ENCODE peak calls at places on chromosomes 13 and 19, in ten cellular contexts. One of them, this sample, is unnamed.

GRCh38 chr13:103273825-103274224 is 207.6 kb upstream of the SLC10A2 start:
- DNase-seq in psoas muscle: no peak
- DNase-seq in fibroblast of lung: peak; percentile 18
- DNase-seq in prostate gland: no peak
- DNase-seq in A549: no peak
- DNase-seq in heart right ventricle: no peak
- DNase-seq in uterus: no peak
- DNase-seq in left lung: no peak
- DNase-seq in gastrocnemius medialis: no peak
- DNase-seq in stomach: no peak
- DNase-seq in this sample: no peak

GRCh38 chr13:85654227-85654626 is 145.0 kb downstream of the SLITRK6 start:
- DNase-seq in psoas muscle: no peak
- DNase-seq in fibroblast of lung: no peak
- DNase-seq in prostate gland: no peak
- DNase-seq in A549: no peak
- DNase-seq in heart right ventricle: no peak
- DNase-seq in uterus: no peak
- DNase-seq in left lung: no peak
- DNase-seq in gastrocnemius medialis: no peak
- DNase-seq in stomach: no peak
- DNase-seq in this sample: no peak

GRCh38 chr13:111943229-111943795 is 123.6 kb upstream of the SOX1 start:
- DNase-seq in psoas muscle: no peak
- DNase-seq in fibroblast of lung: no peak
- DNase-seq in prostate gland: no peak
- DNase-seq in A549: no peak
- DNase-seq in heart right ventricle: no peak
- DNase-seq in uterus: no peak
- DNase-seq in left lung: peak; percentile 37
- DNase-seq in gastrocnemius medialis: no peak
- DNase-seq in stomach: peak; percentile 13
- DNase-seq in this sample: no peak

GRCh38 chr13:81609335-81609734 is 1268.4 kb upstream of the SPRY2 start:
- DNase-seq in psoas muscle: no peak
- DNase-seq in fibroblast of lung: no peak
- DNase-seq in prostate gland: no peak
- DNase-seq in A549: no peak
- DNase-seq in heart right ventricle: no peak
- DNase-seq in uterus: no peak
- DNase-seq in left lung: no peak
- DNase-seq in gastrocnemius medialis: no peak
- DNase-seq in stomach: no peak
- DNase-seq in this sample: no peak

GRCh38 chr13:110283661-110284516 is 23.1 kb downstream of the COL4A1 start:
- DNase-seq in psoas muscle: no peak
- DNase-seq in fibroblast of lung: peak; percentile 86
- DNase-seq in prostate gland: no peak
- DNase-seq in A549: no peak
- DNase-seq in heart right ventricle: no peak
- DNase-seq in uterus: no peak
- DNase-seq in left lung: no peak
- DNase-seq in gastrocnemius medialis: no peak
- DNase-seq in stomach: no peak
- DNase-seq in this sample: no peak

GRCh38 chr19:30029721-30030510 is 87.9 kb downstream of the URI1 start:
- DNase-seq in psoas muscle: no peak
- DNase-seq in fibroblast of lung: peak; percentile 88
- DNase-seq in prostate gland: no peak
- DNase-seq in A549: no peak
- DNase-seq in heart right ventricle: no peak
- DNase-seq in uterus: no peak
- DNase-seq in left lung: no peak
- DNase-seq in gastrocnemius medialis: no peak
- DNase-seq in stomach: no peak
- DNase-seq in this sample: no peak

GRCh38 chr13:32314968-32315254 is 252 bp downstream of the ZAR1L start:
- DNase-seq in psoas muscle: no peak
- DNase-seq in fibroblast of lung: peak; percentile 67
- DNase-seq in prostate gland: no peak
- DNase-seq in A549: no peak
- DNase-seq in heart right ventricle: peak; percentile 56
- DNase-seq in uterus: peak; percentile 43
- DNase-seq in left lung: no peak
- DNase-seq in gastrocnemius medialis: peak; percentile 22
- DNase-seq in stomach: peak; percentile 29
- DNase-seq in this sample: no peak

GRCh38 chr13:40315416-40316064 is 350.9 kb downstream of the FOXO1 start:
- DNase-seq in psoas muscle: no peak
- DNase-seq in fibroblast of lung: peak; percentile 23
- DNase-seq in prostate gland: no peak
- DNase-seq in A549: no peak
- DNase-seq in heart right ventricle: peak; percentile 39
- DNase-seq in uterus: peak; percentile 51
- DNase-seq in left lung: no peak
- DNase-seq in gastrocnemius medialis: no peak
- DNase-seq in stomach: no peak
- DNase-seq in this sample: no peak

GRCh38 chr19:1651061-1651547 is 1.3 kb downstream of the TCF3 start:
- DNase-seq in psoas muscle: no peak
- DNase-seq in fibroblast of lung: peak; percentile 21
- DNase-seq in prostate gland: no peak
- DNase-seq in A549: no peak
- DNase-seq in heart right ventricle: no peak
- DNase-seq in uterus: no peak
- DNase-seq in left lung: peak; percentile 71
- DNase-seq in gastrocnemius medialis: no peak
- DNase-seq in stomach: no peak
- DNase-seq in this sample: no peak

GRCh38 chr19:38394488-38394887 is 6.0 kb downstream of the SPRED3 start:
- DNase-seq in psoas muscle: no peak
- DNase-seq in fibroblast of lung: no peak
- DNase-seq in prostate gland: no peak
- DNase-seq in A549: no peak
- DNase-seq in heart right ventricle: no peak
- DNase-seq in uterus: no peak
- DNase-seq in left lung: no peak
- DNase-seq in gastrocnemius medialis: no peak
- DNase-seq in stomach: no peak
- DNase-seq in this sample: no peak

DNA sequence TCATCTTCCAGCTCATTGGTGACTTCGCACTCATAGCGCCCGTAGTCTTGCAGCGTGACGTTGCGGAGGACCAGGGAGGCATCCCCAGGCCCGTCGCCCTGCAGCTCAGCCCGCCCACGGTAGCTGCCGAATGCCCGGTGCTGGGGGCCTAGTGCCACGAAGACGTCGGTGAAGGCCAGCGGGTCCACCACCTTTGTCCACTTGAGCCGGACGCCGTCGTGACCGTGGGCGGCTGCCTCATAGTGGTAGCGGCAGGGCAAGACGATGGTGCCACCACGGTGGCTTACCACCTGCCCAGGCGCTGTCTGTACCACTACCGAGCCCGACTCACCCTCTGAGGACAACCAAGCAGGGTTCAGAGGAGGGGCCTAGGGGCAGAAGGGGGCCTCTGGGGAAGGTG is 12.3 kb downstream of the TM6SF2 start:
- DNase-seq in psoas muscle: no peak
- DNase-seq in fibroblast of lung: no peak
- DNase-seq in prostate gland: no peak
- DNase-seq in A549: no peak
- DNase-seq in heart right ventricle: no peak
- DNase-seq in uterus: no peak
- DNase-seq in left lung: no peak
- DNase-seq in gastrocnemius medialis: no peak
- DNase-seq in stomach: no peak
- DNase-seq in this sample: no peak
- H3K4me3 ChIP-seq in psoas muscle: no peak overlapping the region
- H3K4me3 ChIP-seq in fibroblast of lung: no peak overlapping the region
- H3K4me3 ChIP-seq in prostate gland: no peak overlapping the region
- H3K4me3 ChIP-seq in A549: no peak overlapping the region
- H3K4me3 ChIP-seq in heart right ventricle: no peak overlapping the region
- H3K4me3 ChIP-seq in uterus: no peak overlapping the region
- H3K4me3 ChIP-seq in left lung: no peak overlapping the region
- H3K4me3 ChIP-seq in gastrocnemius medialis: no peak overlapping the region
- H3K4me3 ChIP-seq in stomach: no peak overlapping the region
- H3K4me3 ChIP-seq in this sample: no peak overlapping the region

GRCh38 chr19:4732680-4733114 is 9.1 kb upstream of the DPP9 start:
- DNase-seq in psoas muscle: peak; percentile 74
- DNase-seq in fibroblast of lung: peak; percentile 47
- DNase-seq in prostate gland: peak; percentile 31
- DNase-seq in A549: peak; percentile 57
- DNase-seq in heart right ventricle: peak; percentile 44
- DNase-seq in uterus: peak; percentile 59
- DNase-seq in left lung: no peak
- DNase-seq in gastrocnemius medialis: peak; percentile 37
- DNase-seq in stomach: peak; percentile 44
- DNase-seq in this sample: peak; percentile 61
- TF ChIP-seq CTCF in psoas muscle: peak; percentile 75
- TF ChIP-seq CTCF in fibroblast of lung: peak; percentile 67
- TF ChIP-seq CTCF in prostate gland: no peak
- TF ChIP-seq CTCF in A549: peak; percentile 74
- TF ChIP-seq CTCF in heart right ventricle: peak; percentile 64
- TF ChIP-seq CTCF in uterus: peak; percentile 77
- TF ChIP-seq CTCF in left lung: peak; percentile 63
- TF ChIP-seq CTCF in gastrocnemius medialis: peak; percentile 43
- TF ChIP-seq CTCF in stomach: peak; percentile 45
- TF ChIP-seq CTCF in this sample: peak; percentile 57

GRCh38 chr19:41409288-41409687 is 11.7 kb downstream of the BCKDHA start:
- DNase-seq in psoas muscle: no peak
- DNase-seq in fibroblast of lung: peak; percentile 59
- DNase-seq in prostate gland: peak; percentile 76
- DNase-seq in A549: peak; percentile 55
- DNase-seq in heart right ventricle: peak; percentile 61
- DNase-seq in uterus: no peak
- DNase-seq in left lung: no peak
- DNase-seq in gastrocnemius medialis: peak; percentile 68
- DNase-seq in stomach: peak; percentile 76
- DNase-seq in this sample: no peak
- H3K27ac ChIP-seq in psoas muscle: peak overlapping the region; percentile 67
- H3K27ac ChIP-seq in fibroblast of lung: no peak overlapping the region
- H3K27ac ChIP-seq in prostate gland: peak overlapping the region; percentile 55
- H3K27ac ChIP-seq in A549: no peak overlapping the region
- H3K27ac ChIP-seq in heart right ventricle: peak overlapping the region; percentile 79
- H3K27ac ChIP-seq in uterus: no peak overlapping the region
- H3K27ac ChIP-seq in left lung: peak overlapping the region; percentile 95
- H3K27ac ChIP-seq in gastrocnemius medialis: peak overlapping the region; percentile 31
- H3K27ac ChIP-seq in stomach: peak overlapping the region; percentile 72
- H3K27ac ChIP-seq in this sample: peak overlapping the region; percentile 23

GRCh38 chr13:98787173-98787572 is 34.7 kb upstream of the SLC15A1 start:
- DNase-seq in psoas muscle: no peak
- DNase-seq in fibroblast of lung: no peak
- DNase-seq in prostate gland: no peak
- DNase-seq in A549: no peak
- DNase-seq in heart right ventricle: no peak
- DNase-seq in uterus: no peak
- DNase-seq in left lung: no peak
- DNase-seq in gastrocnemius medialis: no peak
- DNase-seq in stomach: no peak
- DNase-seq in this sample: no peak
- H3K4me3 ChIP-seq in psoas muscle: no peak overlapping the region
- H3K4me3 ChIP-seq in fibroblast of lung: no peak overlapping the region
- H3K4me3 ChIP-seq in prostate gland: no peak overlapping the region
- H3K4me3 ChIP-seq in A549: no peak overlapping the region
- H3K4me3 ChIP-seq in heart right ventricle: no peak overlapping the region
- H3K4me3 ChIP-seq in uterus: no peak overlapping the region
- H3K4me3 ChIP-seq in left lung: no peak overlapping the region
- H3K4me3 ChIP-seq in gastrocnemius medialis: no peak overlapping the region
- H3K4me3 ChIP-seq in stomach: no peak overlapping the region
- H3K4me3 ChIP-seq in this sample: no peak overlapping the region

GRCh38 chr19:7000816-7001215 is 20.4 kb downstream of the MBD3L2B start:
- DNase-seq in psoas muscle: no peak
- DNase-seq in fibroblast of lung: no peak
- DNase-seq in prostate gland: no peak
- DNase-seq in A549: no peak
- DNase-seq in heart right ventricle: no peak
- DNase-seq in uterus: no peak
- DNase-seq in left lung: no peak
- DNase-seq in gastrocnemius medialis: no peak
- DNase-seq in stomach: no peak
- DNase-seq in this sample: no peak

GRCh38 chr19:7007859-7008258 is 13.4 kb downstream of the MBD3L2B start:
- DNase-seq in psoas muscle: no peak
- DNase-seq in fibroblast of lung: no peak
- DNase-seq in prostate gland: no peak
- DNase-seq in A549: no peak
- DNase-seq in heart right ventricle: no peak
- DNase-seq in uterus: no peak
- DNase-seq in left lung: no peak
- DNase-seq in gastrocnemius medialis: no peak
- DNase-seq in stomach: no peak
- DNase-seq in this sample: no peak

GRCh38 chr19:7004313-7004931 is 16.8 kb downstream of the MBD3L2B start:
- DNase-seq in psoas muscle: no peak
- DNase-seq in fibroblast of lung: peak; percentile 12
- DNase-seq in prostate gland: no peak
- DNase-seq in A549: peak; percentile 29
- DNase-seq in heart right ventricle: no peak
- DNase-seq in uterus: no peak
- DNase-seq in left lung: no peak
- DNase-seq in gastrocnemius medialis: no peak
- DNase-seq in stomach: no peak
- DNase-seq in this sample: no peak

GRCh38 chr19:7010722-7011593 is 10.3 kb downstream of the MBD3L2B start:
- DNase-seq in psoas muscle: no peak
- DNase-seq in fibroblast of lung: no peak
- DNase-seq in prostate gland: no peak
- DNase-seq in A549: no peak
- DNase-seq in heart right ventricle: no peak
- DNase-seq in uterus: no peak
- DNase-seq in left lung: no peak
- DNase-seq in gastrocnemius medialis: no peak
- DNase-seq in stomach: no peak
- DNase-seq in this sample: no peak

DNA sequence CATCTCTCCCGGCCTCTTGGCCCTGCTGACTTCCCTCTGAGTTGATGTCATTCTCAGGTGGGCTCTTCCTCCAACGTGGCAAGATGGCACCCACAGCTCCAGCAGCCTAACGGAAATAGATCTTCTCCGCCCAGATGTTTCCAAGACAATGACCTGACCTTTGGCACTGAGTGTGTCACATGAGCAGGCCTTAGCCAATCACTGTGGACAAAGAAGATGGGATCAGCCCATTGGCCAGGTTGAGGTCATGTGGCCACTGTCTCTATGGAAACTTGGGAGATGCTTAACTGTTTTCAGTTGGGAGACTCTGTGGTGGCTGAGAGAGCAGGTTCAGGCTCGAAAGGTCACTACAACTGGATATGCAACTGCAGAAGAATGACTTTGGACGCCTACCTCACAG is 14.9 kb downstream of the MBD3L2B start:
- DNase-seq in psoas muscle: no peak
- DNase-seq in fibroblast of lung: no peak
- DNase-seq in prostate gland: no peak
- DNase-seq in A549: no peak
- DNase-seq in heart right ventricle: no peak
- DNase-seq in uterus: no peak
- DNase-seq in left lung: no peak
- DNase-seq in gastrocnemius medialis: no peak
- DNase-seq in stomach: no peak
- DNase-seq in this sample: no peak
- TF ChIP-seq CTCF in psoas muscle: no peak
- TF ChIP-seq CTCF in fibroblast of lung: no peak
- TF ChIP-seq CTCF in prostate gland: no peak
- TF ChIP-seq CTCF in A549: no peak
- TF ChIP-seq CTCF in heart right ventricle: no peak
- TF ChIP-seq CTCF in uterus: no peak
- TF ChIP-seq CTCF in left lung: no peak
- TF ChIP-seq CTCF in gastrocnemius medialis: no peak
- TF ChIP-seq CTCF in stomach: no peak
- TF ChIP-seq CTCF in this sample: no peak

This sample was measured in dorsolateral prefrontal cortex.